ENCODE peak calls at places on chromosomes 5 and 9, in four cellular contexts. S, M, Q and J are unnamed samples.

GRCh38 chr9:2158111-2158610 is 143.0 kb downstream of the SMARCA2 start:
- ATAC-seq in M (peak; percentile 45), Q (peak; percentile 78), S (peak; percentile 69), J (peak; percentile 81)

GRCh38 chr5:56658972-56659371 is 156.4 kb upstream of the MAP3K1 start:
- ATAC-seq in M (peak; percentile 45), Q (no peak), S (no peak), J (no peak)

GRCh38 chr5:157548513-157549282 is 26.9 kb downstream of the ADAM19 start:
- ATAC-seq in Q (no peak), M (no peak), S (peak; percentile 68), J (peak; percentile 71)

GRCh38 chr9:33024126-33024965 is 727 bp upstream of the DNAJA1 start:
- ATAC-seq in Q (peak; percentile 6), M (peak; percentile 41), S (peak; percentile 54), J (peak; percentile 43)

GRCh38 chr5:55258339-55258738 is 24.9 kb upstream of the CCNO start:
- ATAC-seq in Q (no peak), S (no peak), M (no peak), J (no peak)

GRCh38 chr5:167821669-167822068 is 469.8 kb upstream of the WWC1 start:
- ATAC-seq in S (no peak), Q (no peak), M (no peak), J (no peak)

GRCh38 chr9:110835404-110835803 is 166.8 kb downstream of the MUSK start:
- ATAC-seq in Q (no peak), S (no peak), M (peak; percentile 94), J (peak; percentile 91)

GRCh38 chr5:74206571-74207550 is 433.7 kb downstream of the ENC1 start:
- ATAC-seq in M (no peak), S (peak; percentile 64), Q (no peak), J (peak; percentile 78)

GRCh38 chr5:124480964-124481363 is 265.5 kb downstream of the ZNF608 start:
- ATAC-seq in Q (no peak), S (no peak), M (no peak), J (no peak)

GRCh38 chr9:15606667-15607472 is 54.0 kb downstream of the CCDC171 start:
- ATAC-seq in M (peak; percentile 70), Q (no peak), S (no peak), J (peak; percentile 76)

GRCh38 chr5:109352024-109352423 is 57.8 kb downstream of the PJA2 start:
- ATAC-seq in Q (no peak), S (no peak), M (no peak), J (peak; percentile 35)

GRCh38 chr5:151684690-151685361 is 1.9 kb downstream of the SPARC start:
- ATAC-seq in M (peak; percentile 49), Q (no peak), S (peak; percentile 79), J (peak; percentile 72)

GRCh38 chr9:125591245-125591644 is 115.8 kb downstream of the MAPKAP1 start:
- ATAC-seq in S (no peak), Q (no peak), M (no peak), J (no peak)

GRCh38 chr9:135342206-135343130 is 137.1 kb upstream of the PPP1R26 start:
- ATAC-seq in Q (no peak), S (no peak), M (no peak), J (no peak)

GRCh38 chr5:111231053-111231586 is 6.9 kb downstream of the CAMK4 start:
- ATAC-seq in S (no peak), M (no peak), Q (peak; percentile 62), J (no peak)

GRCh38 chr5:59158637-59159391 is 575.9 kb downstream of the RAB3C start:
- ATAC-seq in Q (no peak), M (no peak), S (no peak), J (no peak)

GRCh38 chr9:79572891-79573696 is 1.3 kb downstream of the TLE4 start:
- ATAC-seq in Q (no peak), S (no peak), M (no peak), J (no peak)

GRCh38 chr9:94743035-94743954 is 16.8 kb downstream of the AOPEP start:
- ATAC-seq in S (peak; percentile 87), Q (no peak), M (no peak), J (no peak)

GRCh38 chr5:91280942-91281269 is 102.2 kb downstream of the ARRDC3 start:
- ATAC-seq in M (peak; percentile 1), S (no peak), Q (no peak), J (no peak)

GRCh38 chr5:39420482-39421145 is 4.2 kb downstream of the DAB2 start:
- ATAC-seq in S (peak; percentile 41), M (no peak), Q (no peak), J (no peak)